ENCODE peak calls at places on chromosomes 4 and X, in six cellular contexts. One of them, this sample, is unnamed.

GRCh38 chr4:98481167-98481566 is 177.2 kb downstream of the TSPAN5 start:
- DNase-seq in neural progenitor cell: no peak
- DNase-seq in SK-N-SH: peak
- DNase-seq in hepatocyte: no peak
- DNase-seq in MM.1S: no peak
- DNase-seq in PC-3: no peak
- DNase-seq in this sample: no peak

GRCh38 chr4:73864365-73864764 is 4.8 kb upstream of the CXCL1 start:
- DNase-seq in MM.1S: peak
- DNase-seq in neural progenitor cell: peak
- DNase-seq in PC-3: peak
- DNase-seq in SK-N-SH: no peak
- DNase-seq in hepatocyte: peak
- DNase-seq in this sample: peak

GRCh38 chrX:114611018-114611619 is 27.2 kb downstream of the HTR2C start:
- DNase-seq in hepatocyte: peak
- DNase-seq in PC-3: peak
- DNase-seq in MM.1S: peak
- DNase-seq in SK-N-SH: peak
- DNase-seq in neural progenitor cell: peak
- DNase-seq in this sample: peak

GRCh38 chr4:184439856-184440592 is 34.3 kb downstream of the IRF2 start:
- DNase-seq in neural progenitor cell: no peak
- DNase-seq in MM.1S: no peak
- DNase-seq in SK-N-SH: no peak
- DNase-seq in hepatocyte: peak
- DNase-seq in PC-3: no peak
- DNase-seq in this sample: no peak

GRCh38 chrX:139889760-139890159 is 43.1 kb downstream of the ATP11C start:
- DNase-seq in hepatocyte: no peak
- DNase-seq in neural progenitor cell: no peak
- DNase-seq in MM.1S: no peak
- DNase-seq in SK-N-SH: no peak
- DNase-seq in PC-3: peak
- DNase-seq in this sample: no peak

GRCh38 chr4:2457481-2458295 is 11.2 kb upstream of the RNF4 start:
- DNase-seq in neural progenitor cell: no peak
- DNase-seq in SK-N-SH: no peak
- DNase-seq in MM.1S: peak
- DNase-seq in hepatocyte: no peak
- DNase-seq in PC-3: no peak
- DNase-seq in this sample: no peak

GRCh38 chrX:45400380-45400779 is 199.7 kb upstream of the DIPK2B start:
- DNase-seq in hepatocyte: no peak
- DNase-seq in PC-3: no peak
- DNase-seq in neural progenitor cell: no peak
- DNase-seq in SK-N-SH: no peak
- DNase-seq in MM.1S: no peak
- DNase-seq in this sample: no peak

GRCh38 chr4:148515248-148515647 is 73.0 kb upstream of the NR3C2 start:
- DNase-seq in SK-N-SH: no peak
- DNase-seq in hepatocyte: no peak
- DNase-seq in MM.1S: no peak
- DNase-seq in PC-3: peak
- DNase-seq in neural progenitor cell: no peak
- DNase-seq in this sample: no peak

GRCh38 chr4:150699599-150699998 is 117.6 kb downstream of the MAB21L2 start:
- DNase-seq in PC-3: peak
- DNase-seq in MM.1S: no peak
- DNase-seq in SK-N-SH: no peak
- DNase-seq in hepatocyte: no peak
- DNase-seq in neural progenitor cell: no peak
- DNase-seq in this sample: no peak

GRCh38 chrX:9538544-9539045 is 73.7 kb downstream of the TBL1X start:
- DNase-seq in MM.1S: no peak
- DNase-seq in neural progenitor cell: no peak
- DNase-seq in hepatocyte: peak
- DNase-seq in SK-N-SH: peak
- DNase-seq in PC-3: no peak
- DNase-seq in this sample: no peak

GRCh38 chr4:61298178-61298740 is 98.1 kb downstream of the ADGRL3 start:
- DNase-seq in neural progenitor cell: peak
- DNase-seq in SK-N-SH: no peak
- DNase-seq in hepatocyte: no peak
- DNase-seq in PC-3: no peak
- DNase-seq in MM.1S: no peak
- DNase-seq in this sample: no peak

GRCh38 chr4:84501197-84501492 is 2.1 kb upstream of the NKX6-1 start:
- DNase-seq in hepatocyte: no peak
- DNase-seq in SK-N-SH: no peak
- DNase-seq in MM.1S: no peak
- DNase-seq in PC-3: no peak
- DNase-seq in neural progenitor cell: peak
- DNase-seq in this sample: no peak

GRCh38 chrX:139784788-139785187 is 76.8 kb upstream of the MCF2 start:
- DNase-seq in neural progenitor cell: no peak
- DNase-seq in hepatocyte: no peak
- DNase-seq in PC-3: no peak
- DNase-seq in SK-N-SH: no peak
- DNase-seq in MM.1S: no peak
- DNase-seq in this sample: no peak

GRCh38 chr4:73068496-73069337 is 799 bp downstream of the COX18 start:
- DNase-seq in SK-N-SH: peak
- DNase-seq in neural progenitor cell: peak
- DNase-seq in hepatocyte: peak
- DNase-seq in PC-3: peak
- DNase-seq in MM.1S: peak
- DNase-seq in this sample: peak

DNA sequence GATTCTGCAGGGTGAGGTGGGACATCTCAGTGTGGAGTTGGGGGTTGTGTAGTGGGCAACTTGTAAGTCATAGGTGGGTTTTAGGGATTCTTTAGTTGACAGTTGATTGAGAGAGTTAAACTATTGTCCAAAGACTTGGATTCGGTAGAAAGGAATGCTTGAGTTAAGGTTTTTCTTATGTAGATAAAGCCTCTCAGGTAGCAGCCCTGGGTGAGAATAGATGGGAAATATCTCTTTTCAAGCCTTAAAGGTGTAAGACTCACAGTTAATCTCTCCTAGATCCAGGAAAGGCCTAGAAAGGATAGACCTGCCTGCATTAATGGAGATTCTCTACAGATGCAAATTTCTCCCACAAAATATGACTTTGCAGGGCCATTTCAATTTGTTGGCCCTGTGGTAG is 108.4 kb downstream of the ARSJ start:
- DNase-seq in MM.1S: no peak
- DNase-seq in neural progenitor cell: no peak
- DNase-seq in PC-3: no peak
- DNase-seq in SK-N-SH: no peak
- DNase-seq in hepatocyte: no peak
- DNase-seq in this sample: no peak
- TF ChIP-seq EZH2phosphoT487 in MM.1S: no peak
- TF ChIP-seq EZH2phosphoT487 in neural progenitor cell: no peak
- TF ChIP-seq EZH2phosphoT487 in PC-3: no peak
- TF ChIP-seq EZH2phosphoT487 in SK-N-SH: no peak
- TF ChIP-seq EZH2phosphoT487 in hepatocyte: no peak
- TF ChIP-seq EZH2phosphoT487 in this sample: no peak

DNA sequence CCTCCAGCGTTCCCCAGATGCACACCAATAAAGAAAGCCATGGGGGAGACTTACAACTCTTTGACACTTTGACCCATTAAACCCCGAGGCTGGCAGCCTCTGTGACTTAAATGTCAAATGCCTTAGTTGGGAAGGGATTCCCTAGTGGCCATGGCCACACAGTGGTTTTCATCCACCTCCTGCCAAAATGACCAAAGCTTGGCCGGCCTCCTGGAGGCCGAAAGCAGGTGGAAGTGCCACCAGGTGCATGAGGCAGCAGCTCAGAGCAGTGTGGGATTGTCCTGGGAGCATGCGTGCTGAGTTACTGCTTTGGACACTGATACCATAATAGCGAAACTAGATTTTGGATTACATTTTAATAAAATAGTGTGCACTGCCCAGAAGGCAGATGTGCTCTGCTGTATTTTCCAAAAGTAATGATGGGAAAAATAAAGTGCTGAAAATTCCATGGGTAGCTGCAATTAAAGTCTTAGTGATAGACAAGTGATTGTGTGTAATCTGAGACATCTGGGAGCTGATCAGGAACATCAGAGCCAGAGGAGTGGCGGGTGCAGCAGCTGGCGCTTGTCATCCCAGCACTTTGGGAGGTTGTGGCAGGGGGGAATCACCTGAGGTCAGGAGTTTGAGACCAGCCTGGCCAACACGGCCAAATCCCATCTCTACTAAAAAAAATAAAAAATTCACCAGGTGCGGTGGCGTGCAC is 39.8 kb upstream of the TADA2B start:
- DNase-seq in neural progenitor cell: no peak
- DNase-seq in PC-3: no peak
- DNase-seq in hepatocyte: no peak
- DNase-seq in SK-N-SH: no peak
- DNase-seq in MM.1S: no peak
- DNase-seq in this sample: no peak
- TF ChIP-seq EZH2phosphoT487 in neural progenitor cell: no peak
- TF ChIP-seq EZH2phosphoT487 in PC-3: no peak
- TF ChIP-seq EZH2phosphoT487 in hepatocyte: no peak
- TF ChIP-seq EZH2phosphoT487 in SK-N-SH: no peak
- TF ChIP-seq EZH2phosphoT487 in MM.1S: no peak
- TF ChIP-seq EZH2phosphoT487 in this sample: no peak

GRCh38 chr4:40986375-40986774 is 228.0 kb downstream of the APBB2 start:
- DNase-seq in MM.1S: no peak
- DNase-seq in neural progenitor cell: no peak
- DNase-seq in PC-3: no peak
- DNase-seq in hepatocyte: no peak
- DNase-seq in SK-N-SH: no peak
- DNase-seq in this sample: no peak
- TF ChIP-seq EZH2phosphoT487 in MM.1S: no peak
- TF ChIP-seq EZH2phosphoT487 in neural progenitor cell: no peak
- TF ChIP-seq EZH2phosphoT487 in PC-3: no peak
- TF ChIP-seq EZH2phosphoT487 in hepatocyte: no peak
- TF ChIP-seq EZH2phosphoT487 in SK-N-SH: no peak
- TF ChIP-seq EZH2phosphoT487 in this sample: no peak

GRCh38 chr4:78951862-78952472 is 12.7 kb upstream of the PAQR3 start:
- DNase-seq in neural progenitor cell: peak
- DNase-seq in PC-3: peak
- DNase-seq in hepatocyte: peak
- DNase-seq in SK-N-SH: peak
- DNase-seq in MM.1S: peak
- DNase-seq in this sample: peak

GRCh38 chr4:78949735-78950134 is 10.5 kb upstream of the PAQR3 start:
- DNase-seq in neural progenitor cell: no peak
- DNase-seq in hepatocyte: no peak
- DNase-seq in PC-3: no peak
- DNase-seq in SK-N-SH: no peak
- DNase-seq in MM.1S: no peak
- DNase-seq in this sample: no peak

GRCh38 chr4:78956979-78957378 is 17.7 kb upstream of the PAQR3 start:
- DNase-seq in PC-3: no peak
- DNase-seq in SK-N-SH: no peak
- DNase-seq in hepatocyte: peak
- DNase-seq in MM.1S: no peak
- DNase-seq in neural progenitor cell: no peak
- DNase-seq in this sample: no peak

GRCh38 chr4:78953231-78953630 is 14.0 kb upstream of the PAQR3 start:
- DNase-seq in MM.1S: no peak
- DNase-seq in hepatocyte: no peak
- DNase-seq in PC-3: no peak
- DNase-seq in SK-N-SH: no peak
- DNase-seq in neural progenitor cell: no peak
- DNase-seq in this sample: no peak

GRCh38 chr4:78954048-78954666 is 14.9 kb upstream of the PAQR3 start:
- DNase-seq in PC-3: peak
- DNase-seq in SK-N-SH: peak
- DNase-seq in MM.1S: peak
- DNase-seq in neural progenitor cell: peak
- DNase-seq in hepatocyte: peak
- DNase-seq in this sample: peak
- TF ChIP-seq EZH2phosphoT487 in PC-3: no peak
- TF ChIP-seq EZH2phosphoT487 in SK-N-SH: no peak
- TF ChIP-seq EZH2phosphoT487 in MM.1S: no peak
- TF ChIP-seq EZH2phosphoT487 in neural progenitor cell: no peak
- TF ChIP-seq EZH2phosphoT487 in hepatocyte: no peak
- TF ChIP-seq EZH2phosphoT487 in this sample: no peak

GRCh38 chr4:139453041-139453370 is 915 bp upstream of the RAB33B start:
- DNase-seq in SK-N-SH: no peak
- DNase-seq in MM.1S: peak
- DNase-seq in PC-3: peak
- DNase-seq in hepatocyte: peak
- DNase-seq in neural progenitor cell: no peak
- DNase-seq in this sample: peak
- TF ChIP-seq EZH2phosphoT487 in SK-N-SH: no peak
- TF ChIP-seq EZH2phosphoT487 in MM.1S: no peak
- TF ChIP-seq EZH2phosphoT487 in PC-3: no peak
- TF ChIP-seq EZH2phosphoT487 in hepatocyte: no peak
- TF ChIP-seq EZH2phosphoT487 in neural progenitor cell: no peak
- TF ChIP-seq EZH2phosphoT487 in this sample: no peak

DNA sequence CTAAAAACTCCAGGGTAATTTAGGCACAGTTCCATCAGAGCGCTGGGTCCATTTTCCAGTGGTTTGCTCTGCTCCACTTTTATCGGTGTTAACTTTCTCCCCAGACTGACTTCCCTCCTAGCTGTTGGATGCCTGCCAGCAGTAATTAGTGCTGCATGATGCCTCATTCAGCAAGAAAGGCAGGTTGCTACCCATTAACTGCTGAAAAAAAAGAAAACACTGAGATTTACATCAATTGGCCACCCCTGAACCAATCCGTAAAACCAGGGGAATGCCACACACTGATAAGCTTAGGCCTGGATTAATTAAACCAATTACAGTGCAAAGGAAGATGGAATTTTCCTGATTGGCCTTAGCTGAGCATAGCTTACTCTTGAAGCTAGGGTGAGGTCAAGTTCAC is 182.4 kb upstream of the CXXC4 start:
- DNase-seq in PC-3: no peak
- DNase-seq in neural progenitor cell: peak
- DNase-seq in MM.1S: no peak
- DNase-seq in hepatocyte: peak
- DNase-seq in SK-N-SH: no peak
- DNase-seq in this sample: no peak
- TF ChIP-seq EZH2phosphoT487 in PC-3: no peak
- TF ChIP-seq EZH2phosphoT487 in neural progenitor cell: peak
- TF ChIP-seq EZH2phosphoT487 in MM.1S: no peak
- TF ChIP-seq EZH2phosphoT487 in hepatocyte: no peak
- TF ChIP-seq EZH2phosphoT487 in SK-N-SH: no peak
- TF ChIP-seq EZH2phosphoT487 in this sample: no peak

GRCh38 chr4:156516698-156517097 is 454.9 kb downstream of the PDGFC start:
- DNase-seq in PC-3: no peak
- DNase-seq in SK-N-SH: no peak
- DNase-seq in hepatocyte: no peak
- DNase-seq in neural progenitor cell: no peak
- DNase-seq in MM.1S: no peak
- DNase-seq in this sample: no peak
- TF ChIP-seq EZH2phosphoT487 in PC-3: no peak
- TF ChIP-seq EZH2phosphoT487 in SK-N-SH: no peak
- TF ChIP-seq EZH2phosphoT487 in hepatocyte: no peak
- TF ChIP-seq EZH2phosphoT487 in neural progenitor cell: no peak
- TF ChIP-seq EZH2phosphoT487 in MM.1S: no peak
- TF ChIP-seq EZH2phosphoT487 in this sample: no peak

This sample was measured in OCI-LY7.